ENCODE peak calls at places on chromosomes 16 and 17, in four cellular contexts. O is heart left ventricle, D is fibroblast of lung, W is left lung. L is an unnamed sample.

GRCh38 chr16:4696905-4697866 is 3.8 kb downstream of the NUDT16L1 start:
- DNase-seq in O (no peak), D (no peak), W (no peak), L (no peak)

GRCh38 chr17:74873874-74874614 is 1.2 kb upstream of the FDXR start:
- DNase-seq in O (no peak), D (no peak), W (no peak), L (no peak)

GRCh38 chr16:4373356-4373908 is 1.8 kb downstream of the VASN start:
- DNase-seq in O (no peak), D (no peak), W (no peak), L (no peak)

GRCh38 chr16:27363246-27363632 is 38.7 kb upstream of the IL21R start:
- DNase-seq in O (no peak), D (no peak), W (no peak), L (no peak)

GRCh38 chr16:77991701-77992100 is 30.6 kb upstream of the CLEC3A start:
- DNase-seq in O (no peak), D (no peak), W (no peak), L (no peak)

GRCh38 chr17:56297142-56297541 is 143.9 kb downstream of the ANKFN1 start:
- DNase-seq in O (no peak), D (peak), W (no peak), L (peak)

GRCh38 chr17:20992987-20993862 is 49.6 kb downstream of the USP22 start:
- DNase-seq in O (peak), D (peak), W (no peak), L (peak)

GRCh38 chr16:67969286-67970039 is 1.0 kb upstream of the SLC12A4 start:
- DNase-seq in O (no peak), D (no peak), W (no peak), L (peak)

GRCh38 chr16:85612191-85612800 is 826 bp upstream of the GSE1 start:
- DNase-seq in O (peak), D (peak), W (peak), L (peak)

GRCh38 chr16:54066451-54067056 is 220.0 kb downstream of the IRX3 start:
- DNase-seq in O (no peak), D (peak), W (no peak), L (peak)

GRCh38 chr17:58324409-58325288 is 3.9 kb downstream of the TSPOAP1 start:
- DNase-seq in O (no peak), D (peak), W (peak), L (no peak)

GRCh38 chr17:46962374-46962790 is 16.7 kb downstream of the RPRML start:
- DNase-seq in O (no peak), D (peak), W (no peak), L (peak)

GRCh38 chr16:79261461-79261860 is 339.1 kb downstream of the MAF start:
- DNase-seq in O (peak), D (no peak), W (peak), L (no peak)
- TF ChIP-seq CTCF in O (peak), D (no peak), W (peak), L (no peak)

GRCh38 chr17:68704897-68705296 is 103.7 kb upstream of the FAM20A start:
- DNase-seq in O (no peak), D (peak), W (no peak), L (peak)
- H3K4me3 ChIP-seq in O (no peak), D (no peak), W (no peak), L (no peak)

DNA sequence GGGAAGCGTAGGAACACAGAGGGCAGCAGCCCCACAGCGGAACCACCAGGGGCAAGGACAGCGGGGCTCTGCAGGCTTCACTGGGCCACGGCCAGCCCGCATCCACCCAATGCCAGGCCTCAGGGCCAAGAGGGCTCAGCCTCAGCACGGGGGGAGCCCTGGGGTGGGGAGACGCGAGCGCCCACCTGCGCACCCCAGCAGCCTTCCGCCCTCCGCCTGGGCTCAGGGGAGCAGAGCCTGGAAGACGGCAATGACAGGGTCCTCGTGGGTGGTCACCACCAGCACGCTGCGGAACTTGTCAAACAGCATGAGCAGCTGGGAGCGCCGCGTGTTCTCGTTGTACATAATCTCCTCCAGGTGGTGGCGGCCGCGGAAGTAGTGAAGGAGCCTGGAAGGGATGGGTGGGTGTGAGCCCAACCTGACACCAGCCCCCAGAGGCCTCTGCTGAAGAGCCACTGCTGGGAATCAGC is 8.5 kb downstream of the MPG start:
- DNase-seq in O (no peak), D (no peak), W (no peak), L (no peak)
- TF ChIP-seq CTCF in O (no peak), D (no peak), W (no peak), L (no peak)

GRCh38 chr17:41930009-41930832 is at the start of gene ODAD4:
- DNase-seq in O (peak), D (peak), W (peak), L (peak)
- H3K4me3 ChIP-seq in O (peak), D (peak), W (peak), L (peak)

L was measured in choroid plexus epithelial cell.